ENCODE peak calls at places on chromosomes 16 and 17, in seven cellular contexts. One of them, this sample, is unnamed.

GRCh38 chr17:13024526-13025263 is 6.9 kb upstream of the ELAC2 start:
- DNase-seq in PC-9: peak
- DNase-seq in esophagus squamous epithelium: no peak
- DNase-seq in cardiac fibroblast: peak
- DNase-seq in NB4: peak
- DNase-seq in GM12865: peak
- DNase-seq in pancreas: peak
- DNase-seq in this sample: peak

GRCh38 chr17:71237903-71238538 is 882.8 kb upstream of the SOX9 start:
- DNase-seq in PC-9: no peak
- DNase-seq in esophagus squamous epithelium: no peak
- DNase-seq in cardiac fibroblast: peak
- DNase-seq in NB4: peak
- DNase-seq in GM12865: no peak
- DNase-seq in pancreas: no peak
- DNase-seq in this sample: no peak

GRCh38 chr17:2061441-2061797 is 6.5 kb downstream of the HIC1 start:
- DNase-seq in PC-9: no peak
- DNase-seq in esophagus squamous epithelium: no peak
- DNase-seq in cardiac fibroblast: no peak
- DNase-seq in NB4: no peak
- DNase-seq in GM12865: no peak
- DNase-seq in pancreas: no peak
- DNase-seq in this sample: no peak

GRCh38 chr17:66459811-66460270 is 157.4 kb downstream of the PRKCA start:
- DNase-seq in PC-9: peak
- DNase-seq in esophagus squamous epithelium: no peak
- DNase-seq in cardiac fibroblast: peak
- DNase-seq in NB4: peak
- DNase-seq in GM12865: no peak
- DNase-seq in pancreas: no peak
- DNase-seq in this sample: no peak

GRCh38 chr17:50167371-50167770 is 1.6 kb downstream of the SGCA start:
- DNase-seq in PC-9: no peak
- DNase-seq in esophagus squamous epithelium: no peak
- DNase-seq in cardiac fibroblast: no peak
- DNase-seq in NB4: no peak
- DNase-seq in GM12865: no peak
- DNase-seq in pancreas: no peak
- DNase-seq in this sample: no peak

GRCh38 chr16:825298-826061 is 24.9 kb upstream of the GNG13 start:
- DNase-seq in PC-9: no peak
- DNase-seq in esophagus squamous epithelium: no peak
- DNase-seq in cardiac fibroblast: no peak
- DNase-seq in NB4: no peak
- DNase-seq in GM12865: no peak
- DNase-seq in pancreas: no peak
- DNase-seq in this sample: no peak

GRCh38 chr17:4833941-4834501 is 881 bp downstream of the MINK1 start:
- DNase-seq in PC-9: peak
- DNase-seq in esophagus squamous epithelium: no peak
- DNase-seq in cardiac fibroblast: peak
- DNase-seq in NB4: peak
- DNase-seq in GM12865: peak
- DNase-seq in pancreas: no peak
- DNase-seq in this sample: no peak

GRCh38 chr17:40021471-40021961 is 6.3 kb downstream of the CSF3 start:
- DNase-seq in PC-9: peak
- DNase-seq in esophagus squamous epithelium: no peak
- DNase-seq in cardiac fibroblast: peak
- DNase-seq in NB4: no peak
- DNase-seq in GM12865: no peak
- DNase-seq in pancreas: no peak
- DNase-seq in this sample: no peak

GRCh38 chr16:77171750-77172635 is 19.0 kb upstream of the MON1B start:
- DNase-seq in PC-9: peak
- DNase-seq in esophagus squamous epithelium: no peak
- DNase-seq in cardiac fibroblast: peak
- DNase-seq in NB4: peak
- DNase-seq in GM12865: peak
- DNase-seq in pancreas: no peak
- DNase-seq in this sample: peak

GRCh38 chr17:2694381-2695242 is 17.0 kb downstream of the CLUH start:
- DNase-seq in PC-9: no peak
- DNase-seq in esophagus squamous epithelium: no peak
- DNase-seq in cardiac fibroblast: no peak
- DNase-seq in NB4: no peak
- DNase-seq in GM12865: no peak
- DNase-seq in pancreas: peak
- DNase-seq in this sample: peak

GRCh38 chr17:69723741-69724140 is 309.2 kb downstream of the MAP2K6 start:
- DNase-seq in PC-9: no peak
- DNase-seq in esophagus squamous epithelium: no peak
- DNase-seq in cardiac fibroblast: no peak
- DNase-seq in NB4: no peak
- DNase-seq in GM12865: no peak
- DNase-seq in pancreas: no peak
- DNase-seq in this sample: no peak

GRCh38 chr17:66165537-66166123 is 26.3 kb downstream of the CEP112 start:
- DNase-seq in PC-9: peak
- DNase-seq in esophagus squamous epithelium: no peak
- DNase-seq in cardiac fibroblast: peak
- DNase-seq in NB4: peak
- DNase-seq in GM12865: peak
- DNase-seq in pancreas: no peak
- DNase-seq in this sample: peak

GRCh38 chr16:89944773-89945172 is 3.8 kb upstream of the DEF8 start:
- DNase-seq in PC-9: no peak
- DNase-seq in esophagus squamous epithelium: no peak
- DNase-seq in cardiac fibroblast: no peak
- DNase-seq in NB4: no peak
- DNase-seq in GM12865: peak
- DNase-seq in pancreas: no peak
- DNase-seq in this sample: no peak

GRCh38 chr16:29875206-29875605 is 12.2 kb upstream of the CDIPT start:
- DNase-seq in PC-9: no peak
- DNase-seq in esophagus squamous epithelium: no peak
- DNase-seq in cardiac fibroblast: no peak
- DNase-seq in NB4: no peak
- DNase-seq in GM12865: no peak
- DNase-seq in pancreas: no peak
- DNase-seq in this sample: no peak

GRCh38 chr17:28675485-28675884 is 13.5 kb downstream of the SUPT6H start:
- DNase-seq in PC-9: no peak
- DNase-seq in esophagus squamous epithelium: no peak
- DNase-seq in cardiac fibroblast: no peak
- DNase-seq in NB4: no peak
- DNase-seq in GM12865: no peak
- DNase-seq in pancreas: no peak
- DNase-seq in this sample: no peak

GRCh38 chr17:28675980-28676379 is 14.0 kb downstream of the SUPT6H start:
- DNase-seq in PC-9: peak
- DNase-seq in esophagus squamous epithelium: no peak
- DNase-seq in cardiac fibroblast: no peak
- DNase-seq in NB4: peak
- DNase-seq in GM12865: peak
- DNase-seq in pancreas: no peak
- DNase-seq in this sample: no peak
- TF ChIP-seq CTCF in PC-9: peak
- TF ChIP-seq CTCF in esophagus squamous epithelium: no peak
- TF ChIP-seq CTCF in cardiac fibroblast: peak
- TF ChIP-seq CTCF in NB4: peak
- TF ChIP-seq CTCF in GM12865: peak
- TF ChIP-seq CTCF in pancreas: no peak
- TF ChIP-seq CTCF in this sample: no peak

GRCh38 chr16:11297492-11298142 is 16.5 kb upstream of the PRM1 start:
- DNase-seq in PC-9: peak
- DNase-seq in esophagus squamous epithelium: peak
- DNase-seq in cardiac fibroblast: peak
- DNase-seq in NB4: peak
- DNase-seq in GM12865: peak
- DNase-seq in pancreas: peak
- DNase-seq in this sample: peak
- TF ChIP-seq CTCF in PC-9: no peak
- TF ChIP-seq CTCF in esophagus squamous epithelium: no peak
- TF ChIP-seq CTCF in cardiac fibroblast: no peak
- TF ChIP-seq CTCF in NB4: peak
- TF ChIP-seq CTCF in GM12865: peak
- TF ChIP-seq CTCF in pancreas: no peak
- TF ChIP-seq CTCF in this sample: no peak

GRCh38 chr16:69083306-69083941 is 22.0 kb upstream of the HAS3 start:
- DNase-seq in PC-9: no peak
- DNase-seq in esophagus squamous epithelium: no peak
- DNase-seq in cardiac fibroblast: no peak
- DNase-seq in NB4: no peak
- DNase-seq in GM12865: no peak
- DNase-seq in pancreas: no peak
- DNase-seq in this sample: no peak
- TF ChIP-seq CTCF in PC-9: peak
- TF ChIP-seq CTCF in esophagus squamous epithelium: no peak
- TF ChIP-seq CTCF in cardiac fibroblast: no peak
- TF ChIP-seq CTCF in NB4: peak
- TF ChIP-seq CTCF in GM12865: peak
- TF ChIP-seq CTCF in pancreas: no peak
- TF ChIP-seq CTCF in this sample: no peak

GRCh38 chr16:49058382-49058781 is 223.3 kb downstream of the CBLN1 start:
- DNase-seq in PC-9: no peak
- DNase-seq in esophagus squamous epithelium: no peak
- DNase-seq in cardiac fibroblast: no peak
- DNase-seq in NB4: no peak
- DNase-seq in GM12865: no peak
- DNase-seq in pancreas: no peak
- DNase-seq in this sample: no peak
- TF ChIP-seq CTCF in PC-9: no peak
- TF ChIP-seq CTCF in esophagus squamous epithelium: no peak
- TF ChIP-seq CTCF in cardiac fibroblast: no peak
- TF ChIP-seq CTCF in NB4: no peak
- TF ChIP-seq CTCF in GM12865: no peak
- TF ChIP-seq CTCF in pancreas: no peak
- TF ChIP-seq CTCF in this sample: no peak

GRCh38 chr16:12470311-12471229 is 333.1 kb downstream of the CPPED1 start:
- DNase-seq in PC-9: no peak
- DNase-seq in esophagus squamous epithelium: no peak
- DNase-seq in cardiac fibroblast: peak
- DNase-seq in NB4: no peak
- DNase-seq in GM12865: no peak
- DNase-seq in pancreas: no peak
- DNase-seq in this sample: no peak

GRCh38 chr16:12463961-12464360 is 339.7 kb downstream of the CPPED1 start:
- DNase-seq in PC-9: no peak
- DNase-seq in esophagus squamous epithelium: no peak
- DNase-seq in cardiac fibroblast: no peak
- DNase-seq in NB4: no peak
- DNase-seq in GM12865: no peak
- DNase-seq in pancreas: no peak
- DNase-seq in this sample: no peak

GRCh38 chr16:12467418-12468210 is 336.1 kb downstream of the CPPED1 start:
- DNase-seq in PC-9: no peak
- DNase-seq in esophagus squamous epithelium: no peak
- DNase-seq in cardiac fibroblast: no peak
- DNase-seq in NB4: no peak
- DNase-seq in GM12865: no peak
- DNase-seq in pancreas: no peak
- DNase-seq in this sample: no peak

GRCh38 chr16:12471383-12471782 is 332.3 kb downstream of the CPPED1 start:
- DNase-seq in PC-9: no peak
- DNase-seq in esophagus squamous epithelium: no peak
- DNase-seq in cardiac fibroblast: no peak
- DNase-seq in NB4: no peak
- DNase-seq in GM12865: no peak
- DNase-seq in pancreas: no peak
- DNase-seq in this sample: no peak

DNA sequence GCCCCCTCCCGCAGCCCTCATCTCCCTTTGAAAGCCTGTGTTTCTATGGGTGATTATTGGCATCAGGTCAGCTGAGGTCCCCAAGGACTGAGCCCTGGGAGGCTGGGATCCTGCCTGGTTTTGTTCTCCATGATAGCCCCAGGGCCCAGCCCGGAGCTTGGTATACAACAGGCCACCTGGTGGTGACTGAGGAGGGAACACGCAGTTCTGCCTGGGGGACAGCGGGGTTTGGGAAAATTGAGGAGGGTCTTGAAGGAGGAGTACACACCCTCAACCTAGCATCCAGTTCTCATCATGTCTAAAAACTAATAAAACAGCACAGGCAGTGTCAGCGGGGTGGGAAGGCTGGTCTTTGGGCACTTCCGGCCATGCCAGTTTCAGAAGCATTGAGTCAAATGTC is 335.1 kb downstream of the CPPED1 start:
- DNase-seq in PC-9: no peak
- DNase-seq in esophagus squamous epithelium: no peak
- DNase-seq in cardiac fibroblast: no peak
- DNase-seq in NB4: no peak
- DNase-seq in GM12865: no peak
- DNase-seq in pancreas: no peak
- DNase-seq in this sample: no peak
- TF ChIP-seq CTCF in PC-9: no peak
- TF ChIP-seq CTCF in esophagus squamous epithelium: no peak
- TF ChIP-seq CTCF in cardiac fibroblast: no peak
- TF ChIP-seq CTCF in NB4: no peak
- TF ChIP-seq CTCF in GM12865: no peak
- TF ChIP-seq CTCF in pancreas: no peak
- TF ChIP-seq CTCF in this sample: no peak

GRCh38 chr16:79047337-79047736 is 553.2 kb downstream of the MAF start:
- DNase-seq in PC-9: no peak
- DNase-seq in esophagus squamous epithelium: no peak
- DNase-seq in cardiac fibroblast: no peak
- DNase-seq in NB4: peak
- DNase-seq in GM12865: peak
- DNase-seq in pancreas: no peak
- DNase-seq in this sample: no peak
- TF ChIP-seq CTCF in PC-9: peak
- TF ChIP-seq CTCF in esophagus squamous epithelium: peak
- TF ChIP-seq CTCF in cardiac fibroblast: peak
- TF ChIP-seq CTCF in NB4: peak
- TF ChIP-seq CTCF in GM12865: peak
- TF ChIP-seq CTCF in pancreas: no peak
- TF ChIP-seq CTCF in this sample: no peak

GRCh38 chr17:80408872-80409271 is 6.1 kb upstream of the ENDOV start:
- DNase-seq in PC-9: no peak
- DNase-seq in esophagus squamous epithelium: no peak
- DNase-seq in cardiac fibroblast: peak
- DNase-seq in NB4: no peak
- DNase-seq in GM12865: no peak
- DNase-seq in pancreas: no peak
- DNase-seq in this sample: no peak
- TF ChIP-seq CTCF in PC-9: no peak
- TF ChIP-seq CTCF in esophagus squamous epithelium: no peak
- TF ChIP-seq CTCF in cardiac fibroblast: no peak
- TF ChIP-seq CTCF in NB4: no peak
- TF ChIP-seq CTCF in GM12865: no peak
- TF ChIP-seq CTCF in pancreas: no peak
- TF ChIP-seq CTCF in this sample: no peak

DNA sequence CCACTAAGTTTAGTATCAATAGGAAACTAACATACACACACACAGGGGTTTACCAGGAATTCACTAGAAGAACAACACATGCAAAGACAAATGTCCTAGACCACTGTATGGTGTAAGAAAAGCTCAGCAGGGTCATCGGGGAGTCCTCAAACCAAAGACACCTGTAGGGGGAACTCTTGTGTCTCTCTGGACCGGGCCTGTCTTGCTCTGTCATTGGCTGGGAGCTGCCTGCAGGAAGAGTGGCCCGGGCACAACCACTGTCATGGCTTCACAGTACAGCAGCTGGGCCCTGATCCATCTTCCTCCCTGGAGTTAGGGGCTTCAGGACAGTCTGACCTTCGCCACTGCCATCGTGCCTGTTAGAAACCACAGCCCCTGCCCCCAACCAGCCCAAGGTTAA is 263.6 kb upstream of the DYNLRB2 start:
- DNase-seq in PC-9: no peak
- DNase-seq in esophagus squamous epithelium: no peak
- DNase-seq in cardiac fibroblast: no peak
- DNase-seq in NB4: peak
- DNase-seq in GM12865: peak
- DNase-seq in pancreas: no peak
- DNase-seq in this sample: no peak
- TF ChIP-seq CTCF in PC-9: no peak
- TF ChIP-seq CTCF in esophagus squamous epithelium: no peak
- TF ChIP-seq CTCF in cardiac fibroblast: no peak
- TF ChIP-seq CTCF in NB4: no peak
- TF ChIP-seq CTCF in GM12865: no peak
- TF ChIP-seq CTCF in pancreas: no peak
- TF ChIP-seq CTCF in this sample: no peak

This sample was measured in GM13976.